ENCODE peak calls at places on chromosomes 5 and 9, in eight cellular contexts. W, Z, F, U, X, V, J and P are unnamed samples.

GRCh38 chr9:93155716-93156474 is 21.8 kb upstream of the NINJ1 start:
- DNase-seq in J (no peak), U (no peak), V (no peak), X (no peak), F (no peak), Z (no peak), W (no peak), P (no peak)

GRCh38 chr9:119370816-119371215 is 1.6 kb upstream of the BRINP1 start:
- DNase-seq in J (peak), V (no peak), U (peak), W (peak), X (no peak), F (no peak), Z (peak), P (peak)

GRCh38 chr9:90555351-90556057 is 87.1 kb downstream of the DIRAS2 start:
- DNase-seq in F (no peak), W (no peak), J (no peak), V (no peak), X (no peak), U (no peak), Z (no peak), P (no peak)

GRCh38 chr5:109868737-109869136 is 179.0 kb downstream of the MAN2A1 start:
- DNase-seq in J (no peak), X (no peak), W (no peak), F (no peak), V (no peak), Z (no peak), U (peak), P (no peak)

GRCh38 chr5:153360860-153361259 is 129.6 kb upstream of the GRIA1 start:
- DNase-seq in J (no peak), U (no peak), V (no peak), W (no peak), Z (no peak), F (no peak), X (no peak), P (no peak)

GRCh38 chr9:96219615-96220257 is 82.2 kb downstream of the HSD17B3 start:
- DNase-seq in X (peak), J (peak), U (peak), V (peak), W (no peak), F (no peak), Z (peak), P (no peak)

GRCh38 chr5:39616131-39616530 is 191.4 kb upstream of the DAB2 start:
- DNase-seq in U (no peak), X (no peak), J (no peak), F (no peak), V (no peak), Z (no peak), W (no peak), P (no peak)

GRCh38 chr9:16417101-16417500 is 453.4 kb downstream of the BNC2 start:
- DNase-seq in X (no peak), J (no peak), V (no peak), W (peak), F (no peak), U (peak), Z (peak), P (no peak)

GRCh38 chr5:72543365-72543764 is 36.2 kb upstream of the ZNF366 start:
- DNase-seq in Z (peak), X (no peak), W (no peak), F (no peak), V (no peak), J (no peak), U (peak), P (no peak)

GRCh38 chr9:84436386-84437114 is 96.0 kb upstream of the SLC28A3 start:
- DNase-seq in F (no peak), Z (no peak), V (no peak), U (peak), X (no peak), J (no peak), W (no peak), P (no peak)

GRCh38 chr9:87950765-87951488 is 23.4 kb downstream of the CDK20 start:
- DNase-seq in U (peak), X (no peak), Z (peak), W (peak), J (peak), F (no peak), V (no peak), P (peak)

GRCh38 chr9:117745598-117745997 is 41.4 kb downstream of the TLR4 start:
- DNase-seq in V (no peak), Z (no peak), U (no peak), J (no peak), X (no peak), F (no peak), W (no peak), P (no peak)

GRCh38 chr9:76687861-76688374 is 76.3 kb upstream of the PCA3 start:
- DNase-seq in W (no peak), F (no peak), X (no peak), V (no peak), J (no peak), U (peak), Z (peak), P (peak)

GRCh38 chr5:61933787-61934626 is 372.0 kb upstream of the KIF2A start:
- DNase-seq in X (no peak), F (no peak), U (peak), J (peak), Z (peak), V (no peak), W (peak), P (peak)

GRCh38 chr5:64838376-64838775 is 69.6 kb downstream of the CWC27 start:
- DNase-seq in U (peak), J (no peak), X (no peak), Z (no peak), F (no peak), W (no peak), V (no peak), P (no peak)

GRCh38 chr9:33197279-33197678 is 30.1 kb upstream of the B4GALT1 start:
- DNase-seq in Z (no peak), U (no peak), F (no peak), J (no peak), W (no peak), X (no peak), V (no peak), P (no peak)

GRCh38 chr5:114097570-114097969 is 264.3 kb upstream of the KCNN2 start:
- DNase-seq in J (no peak), F (no peak), X (no peak), V (no peak), W (no peak), U (no peak), Z (no peak), P (peak)